ENCODE peak calls at places on chromosome 20, in nine cellular contexts. G is psoas muscle, S is fibroblast of lung, Y is AG04450, Z is MM.1S, L is cardiac muscle cell, E is cardiac fibroblast, A is astrocyte of the cerebellum, J is IMR-90. R is an unnamed sample.

GRCh38 chr20:51536116-51537069 is 6.1 kb downstream of the NFATC2 start:
- DNase-seq in G (no peak), S (no peak), Y (no peak), Z (no peak), L (no peak), E (no peak), A (no peak), J (no peak), R (no peak)

GRCh38 chr20:52130406-52130805 is 61.2 kb downstream of the ZFP64 start:
- DNase-seq in G (no peak), S (no peak), Y (no peak), Z (no peak), L (peak; percentile 30), E (peak; percentile 32), A (no peak), J (peak; percentile 4), R (no peak)

GRCh38 chr20:44969320-44969879 is 3.1 kb downstream of the STK4 start:
- DNase-seq in G (no peak), S (no peak), Y (no peak), Z (peak; percentile 38), L (no peak), E (no peak), A (no peak), J (no peak), R (no peak)

GRCh38 chr20:40689100-40689942 is at the start of gene MAFB:
- DNase-seq in G (peak; percentile 94), S (peak; percentile 94), Y (peak; percentile 47), Z (peak; percentile 90), L (peak; percentile 98), E (peak; percentile 97), A (peak; percentile 84), J (peak; percentile 71), R (peak; percentile 91)

GRCh38 chr20:51583499-51583898 is 41.0 kb upstream of the NFATC2 start:
- DNase-seq in G (no peak), S (no peak), Y (no peak), Z (no peak), L (no peak), E (no peak), A (no peak), J (no peak), R (no peak)

GRCh38 chr20:58743929-58744534 is 51.4 kb downstream of the NPEPL1 start:
- DNase-seq in G (no peak), S (no peak), Y (no peak), Z (no peak), L (no peak), E (no peak), A (no peak), J (no peak), R (no peak)

GRCh38 chr20:33309631-33310030 is 26.6 kb downstream of the BPIFB1 start:
- DNase-seq in G (no peak), S (no peak), Y (no peak), Z (no peak), L (no peak), E (no peak), A (no peak), J (no peak), R (no peak)

GRCh38 chr20:23937303-23938117 is 51.1 kb downstream of the GGTLC1 start:
- DNase-seq in G (no peak), S (peak; percentile 38), Y (no peak), Z (peak; percentile 69), L (peak; percentile 65), E (peak; percentile 67), A (peak; percentile 15), J (peak; percentile 36), R (peak; percentile 34)

GRCh38 chr20:4187147-4187546 is 171.8 kb upstream of the RNF24 start:
- DNase-seq in G (no peak), S (no peak), Y (no peak), Z (no peak), L (no peak), E (no peak), A (no peak), J (no peak), R (no peak)

GRCh38 chr20:11124849-11125505 is 451.2 kb upstream of the JAG1 start:
- DNase-seq in G (no peak), S (peak; percentile 48), Y (no peak), Z (no peak), L (no peak), E (no peak), A (no peak), J (no peak), R (no peak)

GRCh38 chr20:57878803-57879424 is 169.1 kb upstream of the PMEPA1 start:
- DNase-seq in G (no peak), S (no peak), Y (no peak), Z (no peak), L (no peak), E (no peak), A (no peak), J (no peak), R (no peak)

GRCh38 chr20:47720636-47721427 is 64.4 kb downstream of the SULF2 start:
- DNase-seq in G (no peak), S (peak; percentile 25), Y (no peak), Z (no peak), L (no peak), E (peak; percentile 47), A (no peak), J (peak; percentile 12), R (peak; percentile 28)

GRCh38 chr20:50658804-50659380 is 32.5 kb downstream of the RIPOR3 start:
- DNase-seq in G (no peak), S (no peak), Y (no peak), Z (no peak), L (peak; percentile 42), E (peak; percentile 69), A (no peak), J (no peak), R (no peak)

GRCh38 chr20:24993337-24994185 is 1.0 kb upstream of the APMAP start:
- DNase-seq in G (no peak), S (peak; percentile 72), Y (no peak), Z (peak; percentile 18), L (peak; percentile 67), E (peak; percentile 69), A (peak; percentile 37), J (peak; percentile 57), R (peak; percentile 65)

GRCh38 chr20:36273414-36274247 is 32.5 kb upstream of the DLGAP4 start:
- DNase-seq in G (no peak), S (peak; percentile 19), Y (no peak), Z (peak; percentile 23), L (peak; percentile 28), E (peak; percentile 32), A (no peak), J (peak; percentile 16), R (no peak)

GRCh38 chr20:9503530-9504251 is 10.7 kb upstream of the LAMP5 start:
- DNase-seq in G (no peak), S (peak; percentile 63), Y (no peak), Z (no peak), L (peak; percentile 5), E (no peak), A (peak; percentile 88), J (peak; percentile 45), R (peak; percentile 84)

GRCh38 chr20:22523499-22524392 is 60.6 kb downstream of the FOXA2 start:
- DNase-seq in G (no peak), S (no peak), Y (no peak), Z (no peak), L (no peak), E (no peak), A (no peak), J (no peak), R (no peak)

GRCh38 chr20:50885781-50886180 is 45.5 kb downstream of the ADNP start:
- DNase-seq in G (no peak), S (no peak), Y (no peak), Z (no peak), L (no peak), E (no peak), A (no peak), J (no peak), R (no peak)

GRCh38 chr20:22684072-22684762 is 99.8 kb upstream of the FOXA2 start:
- DNase-seq in G (peak; percentile 37), S (peak; percentile 74), Y (peak; percentile 26), Z (peak; percentile 65), L (peak; percentile 86), E (peak; percentile 85), A (peak; percentile 50), J (peak; percentile 67), R (peak; percentile 55)

GRCh38 chr20:51563597-51564332 is 21.2 kb upstream of the NFATC2 start:
- DNase-seq in G (peak; percentile 57), S (peak; percentile 88), Y (peak; percentile 51), Z (no peak), L (peak; percentile 88), E (peak; percentile 87), A (peak; percentile 75), J (peak; percentile 86), R (peak; percentile 95)

GRCh38 chr20:31322504-31322903 is 14.1 kb upstream of the DEFB116 start:
- DNase-seq in G (no peak), S (no peak), Y (no peak), Z (no peak), L (no peak), E (no peak), A (no peak), J (no peak), R (no peak)
- H3K4me3 ChIP-seq in G (no peak overlapping the region), S (no peak overlapping the region), Y (no peak overlapping the region), Z (no peak overlapping the region), L (no peak overlapping the region), E (no peak overlapping the region), A (no peak overlapping the region), J (no peak overlapping the region), R (no peak overlapping the region)

GRCh38 chr20:64224344-64225165 is 31.0 kb upstream of the PCMTD2 start:
- DNase-seq in G (no peak), S (peak; percentile 86), Y (peak; percentile 87), Z (no peak), L (peak; percentile 71), E (peak; percentile 73), A (peak; percentile 45), J (peak; percentile 97), R (peak; percentile 91)
- TF ChIP-seq CTCF in G (no peak), S (peak; percentile 15), Y (peak; percentile 26), Z (no peak), L (no peak), E (peak; percentile 17), A (no peak), J (peak; percentile 33), R (no peak)

GRCh38 chr20:63539441-63540370 is 2.5 kb upstream of the PTK6 start:
- DNase-seq in G (no peak), S (no peak), Y (no peak), Z (no peak), L (no peak), E (no peak), A (no peak), J (no peak), R (no peak)
- H3K4me3 ChIP-seq in G (no peak overlapping the region), S (no peak overlapping the region), Y (no peak overlapping the region), Z (no peak overlapping the region), L (no peak overlapping the region), E (no peak overlapping the region), A (no peak overlapping the region), J (no peak overlapping the region), R (no peak overlapping the region)

DNA sequence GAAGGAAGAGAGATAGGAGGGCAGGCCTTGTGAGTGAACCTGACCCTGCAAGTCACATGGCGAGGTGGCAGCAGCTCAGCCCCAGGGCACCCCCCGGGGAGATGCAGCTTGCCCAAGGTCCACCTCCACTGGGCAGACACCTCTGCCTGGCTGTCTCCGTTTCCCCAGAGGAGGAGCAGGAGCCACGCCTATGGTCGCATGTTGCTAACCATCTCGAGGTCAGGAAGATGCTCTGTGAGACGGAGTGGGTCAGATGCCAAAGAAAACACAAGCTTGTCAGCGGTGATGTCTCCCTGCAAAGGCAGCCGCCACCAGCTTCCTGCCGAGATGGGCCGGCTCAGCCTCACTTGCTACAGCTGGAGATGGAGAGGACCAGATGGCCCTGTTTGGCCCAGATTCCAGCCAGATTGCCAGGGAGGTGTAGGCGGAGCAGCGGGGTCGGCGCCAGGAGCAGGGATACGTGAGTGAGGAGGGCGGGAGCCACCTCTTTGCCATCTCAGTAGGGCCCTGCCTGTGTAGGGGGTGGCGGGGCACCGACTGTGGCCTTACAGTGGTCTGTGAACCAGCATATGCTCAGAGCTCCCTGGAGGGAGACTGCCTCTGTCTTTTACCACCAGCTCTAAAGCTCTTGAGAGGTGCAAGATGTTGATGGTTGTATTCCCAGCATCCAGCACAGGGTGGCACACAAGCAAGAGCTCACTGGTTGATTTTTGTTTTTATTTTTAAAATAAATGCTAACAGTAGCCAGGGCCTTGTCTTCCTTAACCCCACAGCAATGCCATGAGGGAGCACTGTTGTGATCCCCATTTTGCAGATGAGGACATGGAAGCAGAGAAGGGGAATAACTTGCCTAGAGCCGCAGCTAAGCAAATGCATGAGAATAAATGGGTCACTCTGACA is 42.9 kb upstream of the FAM83D start:
- DNase-seq in G (no peak), S (no peak), Y (no peak), Z (no peak), L (peak; percentile 36), E (peak; percentile 21), A (no peak), J (peak; percentile 2), R (no peak)
- TF ChIP-seq CTCF in G (no peak), S (no peak), Y (no peak), Z (no peak), L (no peak), E (no peak), A (no peak), J (no peak), R (no peak)